ENCODE peak calls at places on chromosomes 3 and 15, in five cellular contexts. U, T, W, Q and F are unnamed samples. For H3K4me1, the result is how much of the 10 kb centered on the place peaks cover.

GRCh38 chr3:66047321-66048050 is 8.8 kb upstream of the MAGI1 start:
- DNase-seq in U (no peak), T (peak), W (no peak), Q (no peak), F (peak)

GRCh38 chr3:4866841-4867240 is 112.4 kb upstream of the BHLHE40 start:
- DNase-seq in U (peak), T (peak), W (no peak), Q (no peak), F (peak)

GRCh38 chr3:146337991-146338390 is 87.1 kb upstream of the PLSCR4 start:
- DNase-seq in U (no peak), T (no peak), W (no peak), Q (no peak), F (no peak)

GRCh38 chr15:76340802-76341365 is 4.3 kb downstream of the ISL2 start:
- DNase-seq in U (peak), T (no peak), W (no peak), Q (peak), F (peak)

GRCh38 chr15:99509686-99510461 is 55.9 kb upstream of the MEF2A start:
- DNase-seq in U (no peak), T (no peak), W (peak), Q (no peak), F (no peak)

GRCh38 chr3:46360904-46361303 is 7.0 kb downstream of the CCR2 start:
- DNase-seq in U (no peak), T (no peak), W (no peak), Q (no peak), F (no peak)

GRCh38 chr3:151382671-151383070 is 1.9 kb downstream of the P2RY12 start:
- DNase-seq in U (no peak), T (no peak), W (no peak), Q (no peak), F (peak)

GRCh38 chr3:173255555-173255954 is 114.5 kb upstream of the SPATA16 start:
- DNase-seq in U (no peak), T (no peak), W (no peak), Q (no peak), F (no peak)

GRCh38 chr3:142077859-142078500 is 71.4 kb downstream of the TFDP2 start:
- DNase-seq in U (no peak), T (no peak), W (no peak), Q (no peak), F (no peak)

GRCh38 chr3:185399629-185400339 is 36.8 kb downstream of the MAP3K13 start:
- DNase-seq in U (no peak), T (no peak), W (no peak), Q (no peak), F (no peak)

GRCh38 chr3:45092132-45093031 is 53.8 kb downstream of the CDCP1 start:
- DNase-seq in U (peak), T (peak), W (no peak), Q (no peak), F (peak)

GRCh38 chr15:97350813-97351212 is 609.7 kb upstream of the ARRDC4 start:
- DNase-seq in U (no peak), T (no peak), W (no peak), Q (no peak), F (no peak)

GRCh38 chr3:54957711-54958110 is 29.9 kb upstream of the LRTM1 start:
- DNase-seq in U (no peak), T (peak), W (no peak), Q (no peak), F (no peak)

GRCh38 chr3:44584646-44585501 is at the start of gene ZNF660:
- DNase-seq in U (peak), T (peak), W (peak), Q (no peak), F (peak)

GRCh38 chr15:71114887-71115566 is at the start of gene THSD4:
- DNase-seq in U (peak), T (peak), W (peak), Q (peak), F (peak)

GRCh38 chr3:64530434-64531049 is 157.3 kb downstream of the ADAMTS9 start:
- DNase-seq in U (peak), T (peak), W (no peak), Q (no peak), F (peak)

GRCh38 chr15:60840306-60840702 is 361.4 kb upstream of the ICE2 start:
- DNase-seq in U (no peak), T (peak), W (no peak), Q (no peak), F (no peak)

GRCh38 chr3:77197408-77197807 is 157.5 kb downstream of the ROBO2 start:
- DNase-seq in U (no peak), T (no peak), W (no peak), Q (no peak), F (no peak)

GRCh38 chr3:111668912-111669488 is 73.9 kb upstream of the ZBED2 start:
- DNase-seq in U (no peak), T (peak), W (no peak), Q (peak), F (peak)

GRCh38 chr3:13070622-13071021 is 2.6 kb downstream of the IQSEC1 start:
- DNase-seq in U (no peak), T (no peak), W (no peak), Q (no peak), F (no peak)

GRCh38 chr3:73530030-73530411 is 94.7 kb downstream of the PDZRN3 start:
- DNase-seq in U (no peak), T (peak), W (no peak), Q (no peak), F (no peak)

GRCh38 chr3:138678086-138678485 is 69.5 kb downstream of the FAIM start:
- DNase-seq in U (no peak), T (no peak), W (no peak), Q (no peak), F (no peak)

GRCh38 chr3:66338927-66339326 is 118.1 kb downstream of the SLC25A26 start:
- DNase-seq in U (no peak), T (peak), W (no peak), Q (no peak), F (no peak)

DNA sequence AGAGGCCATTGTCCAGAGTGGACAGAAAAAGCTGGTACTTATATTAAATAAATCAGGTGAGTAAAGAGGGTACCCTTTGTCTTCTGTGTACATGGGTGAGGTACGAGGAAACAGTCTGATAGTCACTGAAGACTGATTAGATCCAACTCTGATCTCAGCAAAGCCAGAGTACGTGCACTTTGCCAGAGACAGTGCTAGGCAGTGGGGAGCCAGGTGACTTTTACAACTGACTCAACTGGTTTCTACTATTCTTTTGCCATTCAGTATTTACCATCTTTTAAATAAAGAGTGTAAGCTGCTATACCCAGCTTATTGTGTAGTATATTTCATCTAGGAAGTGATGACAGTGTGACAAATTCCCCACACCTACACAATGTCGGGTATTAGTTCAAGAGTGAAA is 3.3 kb downstream of the GNL3 start:
- DNase-seq in U (no peak), T (no peak), W (no peak), Q (no peak), F (no peak)
- H3K27ac ChIP-seq in U (no peak), T (no peak), W (no peak), Q (no peak), F (no peak)

GRCh38 chr3:177338697-177339219 is 141.5 kb upstream of the TBL1XR1 start:
- DNase-seq in U (no peak), T (peak), W (no peak), Q (no peak), F (peak)
- H3K4me1 ChIP-seq in U (under half), T (under half), W (half or more), Q (under half), F (under half)

DNA sequence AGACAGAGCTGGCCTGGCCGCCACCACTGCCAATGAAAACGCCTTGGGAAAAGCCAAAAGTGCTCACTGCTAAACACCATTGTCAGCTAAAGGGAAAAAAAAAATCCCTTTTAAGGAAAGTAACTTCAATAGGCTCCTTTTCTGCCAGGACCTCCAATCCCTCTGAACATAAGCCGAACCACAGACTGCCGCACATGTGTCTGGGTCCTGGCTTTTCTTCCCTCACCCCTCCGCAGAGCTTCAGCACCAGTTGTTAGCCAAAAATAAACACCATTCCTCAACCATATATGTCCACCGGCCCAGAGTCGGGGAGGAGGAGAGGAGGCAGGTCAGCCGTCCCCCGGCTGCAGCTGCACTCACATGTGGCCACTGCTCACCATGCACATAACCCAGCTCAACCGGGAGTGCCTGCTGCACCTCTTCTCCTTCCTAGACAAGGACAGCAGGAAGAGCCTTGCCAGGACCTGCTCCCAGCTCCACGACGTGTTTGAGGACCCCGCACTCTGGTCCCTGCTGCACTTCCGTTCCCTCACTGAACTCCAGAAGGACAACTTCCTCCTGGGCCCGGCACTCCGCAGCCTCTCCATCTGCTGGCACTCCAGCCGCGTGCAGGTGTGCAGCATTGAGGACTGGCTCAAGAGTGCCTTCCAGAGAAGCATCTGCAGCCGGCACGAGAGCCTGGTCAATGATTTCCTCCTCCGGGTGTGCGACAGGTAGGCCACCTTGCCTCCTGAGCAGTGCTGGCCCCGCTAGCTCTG is at the start of gene FBXL22:
- DNase-seq in U (peak), T (peak), W (peak), Q (no peak), F (peak)
- H3K4me3 ChIP-seq in U (no peak), T (no peak), W (peak), Q (no peak), F (no peak)

DNA sequence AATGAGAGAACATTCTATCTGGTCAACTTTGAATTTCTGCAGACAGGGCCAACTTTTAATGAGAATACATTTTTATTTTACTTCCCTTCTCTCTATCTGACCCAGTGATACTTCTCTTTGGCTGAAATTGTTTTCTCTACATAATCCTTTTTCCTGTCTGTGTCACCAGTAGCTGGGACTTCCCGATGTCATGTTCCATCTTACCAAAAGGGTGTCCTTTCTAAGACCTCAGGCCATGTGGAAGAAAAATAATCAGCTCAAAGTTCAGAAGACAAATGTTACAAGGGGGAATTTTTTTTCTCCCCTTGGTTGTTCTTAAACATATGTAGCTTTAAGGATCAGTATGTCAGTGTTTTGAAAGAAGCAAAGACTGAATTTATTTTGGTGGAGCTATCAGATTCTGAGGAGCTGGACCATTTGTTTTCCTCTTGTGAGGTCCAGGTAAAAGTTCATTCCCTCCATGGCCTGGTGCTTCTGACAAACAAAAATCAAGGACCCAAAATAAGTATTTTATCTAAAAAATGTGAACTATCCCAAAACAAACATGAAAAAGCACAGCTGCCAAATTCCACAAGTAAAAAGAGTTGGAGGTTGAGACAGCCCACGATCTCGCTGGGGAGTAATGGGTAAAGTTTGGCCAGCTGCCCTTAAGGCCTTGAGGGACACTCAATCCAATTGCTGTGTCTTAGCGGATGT is 859.4 kb upstream of the NR2F2 start:
- DNase-seq in U (no peak), T (peak), W (no peak), Q (no peak), F (no peak)
- H3K27ac ChIP-seq in U (peak), T (no peak), W (peak), Q (no peak), F (no peak)

DNA sequence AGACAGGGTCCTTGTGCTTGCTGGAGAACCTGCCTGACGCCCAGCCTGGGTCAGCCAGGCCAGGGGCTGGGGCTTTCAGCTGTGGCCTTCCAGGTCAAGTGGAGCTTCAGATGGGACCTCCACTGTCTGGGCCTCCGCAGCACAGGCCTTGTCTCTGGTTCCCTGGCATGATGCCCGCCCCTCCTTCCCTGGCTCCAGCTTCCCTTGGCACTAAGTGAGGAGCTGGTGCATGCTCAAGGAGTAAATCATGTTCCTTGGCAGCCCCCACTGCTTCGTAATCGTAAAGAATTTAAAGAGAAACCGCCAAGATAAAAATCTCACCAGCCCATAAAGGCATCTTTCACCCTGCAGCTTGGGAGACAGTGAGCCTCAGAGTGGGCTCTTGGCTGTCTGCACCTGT is 8.9 kb downstream of the SEMA3F start:
- DNase-seq in U (peak), T (peak), W (peak), Q (no peak), F (no peak)
- H3K4me1 ChIP-seq in U (half or more), T (half or more), W (half or more), Q (under half), F (under half)

DNA sequence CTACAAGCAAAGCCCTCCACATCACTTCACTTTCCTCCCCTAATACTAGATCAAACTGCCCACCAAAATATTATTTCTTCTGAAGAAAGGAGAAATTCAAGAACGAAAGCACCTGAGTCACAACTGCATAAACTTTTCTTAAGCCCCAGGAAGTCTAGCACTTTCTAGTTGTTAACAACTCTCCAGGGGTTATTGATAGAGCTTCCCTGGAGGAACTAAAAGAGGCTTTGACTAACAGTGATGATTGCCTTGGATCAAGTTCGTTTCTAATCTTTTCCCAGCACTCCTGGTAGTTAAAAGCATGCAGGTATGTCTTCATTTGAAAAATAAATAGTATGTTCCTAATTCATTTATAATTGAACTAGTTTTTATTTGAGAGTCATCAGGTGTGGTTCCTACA is 917.0 kb downstream of the TUSC7 start:
- DNase-seq in U (no peak), T (no peak), W (no peak), Q (no peak), F (no peak)
- H3K4me3 ChIP-seq in U (no peak), T (no peak), W (no peak), Q (no peak), F (no peak)

DNA sequence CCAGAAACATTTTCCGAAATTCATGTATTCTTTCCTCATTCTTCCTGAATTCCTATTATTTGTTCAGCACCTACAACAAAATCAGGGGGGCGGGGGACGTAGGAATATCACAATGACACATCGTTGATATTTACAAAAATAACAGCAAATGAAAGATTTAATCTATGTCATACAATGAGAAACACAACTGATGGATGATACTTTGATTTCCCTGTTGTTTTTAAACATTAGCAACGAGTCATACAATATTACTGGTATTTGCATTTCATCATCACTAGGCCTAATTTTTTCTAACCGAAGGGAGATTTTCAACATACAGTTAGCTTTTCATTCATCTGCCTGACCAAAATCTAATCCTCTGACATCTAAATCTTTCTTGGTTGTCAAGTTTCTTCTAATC is 45.3 kb upstream of the INO80 start:
- DNase-seq in U (no peak), T (peak), W (no peak), Q (no peak), F (no peak)
- H3K27ac ChIP-seq in U (no peak), T (no peak), W (no peak), Q (no peak), F (no peak)

GRCh38 chr15:65083262-65083701 is 6.7 kb downstream of the KBTBD13 start:
- DNase-seq in U (no peak), T (peak), W (no peak), Q (no peak), F (no peak)
- H3K4me1 ChIP-seq in U (under half), T (under half), W (half or more), Q (under half), F (under half)

GRCh38 chr15:63042879-63043340 is 363 bp downstream of the TPM1 start:
- DNase-seq in U (no peak), T (no peak), W (no peak), Q (no peak), F (no peak)

GRCh38 chr15:63040954-63041353 is 1.6 kb upstream of the TPM1 start:
- DNase-seq in U (no peak), T (no peak), W (peak), Q (no peak), F (no peak)

GRCh38 chr15:63041982-63042878 is at the start of gene TPM1:
- DNase-seq in U (peak), T (peak), W (peak), Q (no peak), F (no peak)

GRCh38 chr15:63040509-63040908 is 2.0 kb upstream of the TPM1 start:
- DNase-seq in U (no peak), T (no peak), W (no peak), Q (no peak), F (no peak)

DNA sequence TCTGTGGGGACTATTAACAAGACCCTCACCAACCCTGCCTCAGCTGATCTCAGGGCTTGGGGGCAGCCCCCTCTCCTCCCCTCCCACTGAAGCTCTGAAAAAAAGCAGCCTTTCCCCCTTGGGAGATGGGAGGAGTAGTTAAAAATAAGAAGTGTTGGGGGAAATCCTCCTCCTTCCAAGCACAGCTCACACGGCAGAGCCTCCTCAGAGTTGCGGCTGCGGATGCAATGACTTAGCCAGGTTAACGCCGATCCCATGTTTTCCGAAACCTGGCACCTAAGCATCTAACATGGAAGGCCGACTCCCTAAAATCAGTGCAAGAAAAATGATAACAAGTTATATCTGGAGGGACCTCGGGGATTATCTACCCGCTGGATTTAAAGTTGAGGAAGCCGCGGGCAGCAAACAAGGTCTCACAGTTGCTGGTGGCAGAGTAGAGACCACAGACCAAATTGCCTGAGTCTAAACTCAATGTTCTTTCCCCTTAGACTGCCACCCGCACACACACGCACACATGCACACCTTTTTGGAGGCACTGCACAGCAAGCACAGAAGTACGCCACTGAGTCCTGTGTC is 1.1 kb upstream of the TPM1 start:
- DNase-seq in U (no peak), T (no peak), W (no peak), Q (no peak), F (no peak)
- H3K4me3 ChIP-seq in U (peak), T (peak), W (peak), Q (no peak), F (peak)